ENCODE peak calls at places on chromosome 20, in seven cellular contexts. C, J, V, B, E, I and P are unnamed samples.

GRCh38 chr20:1033751-1034419 is 31.8 kb upstream of the RSPO4 start:
- DNase-seq in E (peak; percentile 23), V (no peak), I (peak; percentile 75), C (no peak), J (no peak), B (no peak), P (no peak)

GRCh38 chr20:4513720-4514119 is 208.0 kb upstream of the PRND start:
- DNase-seq in E (no peak), J (peak; percentile 42), C (peak; percentile 90), I (no peak), V (no peak), B (no peak), P (peak; percentile 23)

GRCh38 chr20:61723538-61724257 is 342.0 kb downstream of the TAF4 start:
- DNase-seq in V (no peak), J (no peak), E (no peak), B (peak; percentile 38), C (no peak), I (no peak), P (no peak)

GRCh38 chr20:19947611-19948264 is 69.4 kb upstream of the NAA20 start:
- DNase-seq in E (peak; percentile 86), C (peak; percentile 65), J (peak; percentile 38), V (no peak), I (no peak), B (peak; percentile 44), P (peak; percentile 16)

GRCh38 chr20:38231786-38232130 is 28.8 kb downstream of the KIAA1755 start:
- DNase-seq in V (peak; percentile 55), B (no peak), C (peak; percentile 58), E (no peak), J (peak; percentile 51), I (no peak), P (no peak)

GRCh38 chr20:17570347-17571152 is 675 bp downstream of the DSTN start:
- DNase-seq in C (peak; percentile 57), V (peak; percentile 59), E (peak; percentile 22), I (peak; percentile 83), B (peak; percentile 72), J (peak; percentile 46), P (no peak)

GRCh38 chr20:4829494-4830211 is 107.9 kb downstream of the PRND start:
- DNase-seq in E (no peak), I (no peak), V (peak; percentile 56), C (no peak), B (no peak), J (no peak), P (no peak)

GRCh38 chr20:36462440-36463211 is 78.7 kb upstream of the MYL9 start:
- DNase-seq in E (peak; percentile 47), B (peak; percentile 45), C (peak; percentile 69), I (peak; percentile 78), V (peak; percentile 80), J (peak; percentile 70), P (no peak)

GRCh38 chr20:6925744-6926278 is 158.3 kb downstream of the BMP2 start:
- DNase-seq in I (no peak), C (no peak), J (no peak), V (no peak), B (no peak), E (no peak), P (no peak)

GRCh38 chr20:6956574-6956973 is 189.1 kb downstream of the BMP2 start:
- DNase-seq in C (peak; percentile 39), V (no peak), B (no peak), J (no peak), E (no peak), I (no peak), P (no peak)

GRCh38 chr20:33465536-33466302 is 22.2 kb upstream of the SNTA1 start:
- DNase-seq in B (no peak), E (no peak), C (no peak), V (no peak), I (no peak), J (no peak), P (no peak)

GRCh38 chr20:17806739-17807441 is 107.1 kb downstream of the BANF2 start:
- DNase-seq in C (peak; percentile 75), B (peak; percentile 72), V (peak; percentile 48), I (no peak), E (no peak), J (peak; percentile 83), P (peak; percentile 57)

GRCh38 chr20:38863024-38863851 is 57.7 kb downstream of the PPP1R16B start:
- DNase-seq in V (no peak), E (peak; percentile 87), B (no peak), I (no peak), C (no peak), J (no peak), P (no peak)

GRCh38 chr20:51767867-51768758 is at the start of gene ATP9A:
- DNase-seq in I (peak; percentile 73), E (no peak), B (peak; percentile 61), V (no peak), C (peak; percentile 19), J (peak; percentile 35), P (no peak)

GRCh38 chr20:47487175-47487917 is 14.3 kb upstream of the NCOA3 start:
- DNase-seq in J (no peak), B (no peak), E (peak; percentile 97), C (peak; percentile 33), V (no peak), I (no peak), P (no peak)

GRCh38 chr20:61904456-61904855 is 161.2 kb downstream of the TAF4 start:
- DNase-seq in J (no peak), B (no peak), C (no peak), E (no peak), V (no peak), I (no peak), P (no peak)

GRCh38 chr20:63493563-63494020 is 5.3 kb downstream of the EEF1A2 start:
- DNase-seq in I (no peak), V (no peak), B (no peak), J (no peak), C (no peak), E (no peak), P (no peak)

GRCh38 chr20:22814475-22815205 is 220.5 kb upstream of the SSTR4 start:
- DNase-seq in V (no peak), J (no peak), I (no peak), E (no peak), B (no peak), C (no peak), P (no peak)

GRCh38 chr20:14992071-14992654 is 654.8 kb upstream of the FLRT3 start:
- DNase-seq in E (no peak), C (peak; percentile 25), J (peak; percentile 67), V (no peak), I (no peak), B (no peak), P (no peak)

DNA sequence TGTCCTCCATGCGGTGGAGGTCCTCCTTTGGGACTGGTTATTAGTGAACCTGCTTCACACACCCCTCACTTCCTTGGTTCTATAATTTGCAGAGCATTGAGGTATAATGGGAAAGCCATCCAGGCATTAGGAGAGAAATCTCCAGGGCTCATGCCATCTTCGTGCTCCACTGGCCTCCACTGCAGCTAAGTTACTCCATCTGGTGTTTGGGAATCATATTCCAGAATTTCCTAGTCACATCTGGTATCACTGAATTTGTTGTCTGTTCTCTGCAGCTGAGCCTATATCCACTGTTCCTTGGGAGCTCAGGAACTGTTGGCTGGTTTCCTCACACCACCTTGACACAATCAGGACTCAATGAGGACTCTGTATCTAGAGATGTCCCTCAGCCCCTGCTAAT is 173.0 kb upstream of the TSHZ2 start:
- DNase-seq in J (peak; percentile 14), B (no peak), C (no peak), I (no peak), V (no peak), E (no peak), P (no peak)
- H3K4me3 ChIP-seq in J (no peak overlapping the region), B (no peak overlapping the region), C (no peak overlapping the region), I (no peak overlapping the region), V (no peak overlapping the region), E (no peak overlapping the region), P (no peak overlapping the region)

DNA sequence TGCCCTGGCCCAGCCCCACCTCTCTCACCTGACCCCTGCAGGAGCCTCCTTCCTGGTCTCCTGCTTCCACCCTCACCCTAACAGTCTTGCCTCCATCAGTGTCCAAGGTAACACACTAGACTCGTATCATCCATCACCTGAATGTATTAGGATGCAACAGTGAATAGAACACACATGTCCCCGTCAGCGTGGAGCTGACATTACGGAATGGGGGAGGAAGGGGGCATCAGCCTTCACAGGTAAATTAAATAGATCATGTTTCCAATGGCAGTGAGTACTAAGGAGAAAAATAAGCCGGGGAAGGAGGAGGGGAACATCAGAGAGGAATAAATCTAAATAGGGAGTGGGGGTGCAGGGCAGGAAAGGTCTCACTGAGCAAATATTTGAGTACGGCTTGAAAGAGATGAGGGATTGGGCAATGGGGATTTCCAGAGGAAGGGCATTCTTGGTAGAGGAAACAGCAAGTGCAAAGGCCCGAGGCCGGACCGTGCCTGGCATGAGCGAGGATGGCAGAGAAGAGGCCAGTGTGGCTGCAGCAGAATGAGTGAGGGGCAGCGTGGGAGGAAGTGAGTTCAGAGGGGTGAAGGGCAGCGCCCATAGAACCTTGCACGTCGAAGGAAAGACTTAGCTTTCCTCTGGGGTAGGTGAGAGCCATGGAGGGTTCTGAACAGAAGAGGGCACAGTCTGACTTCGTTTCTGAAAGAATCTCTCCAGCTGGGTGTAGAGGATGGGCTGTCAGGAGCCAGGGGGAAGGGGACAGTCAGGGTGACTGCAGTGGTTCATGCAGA is 110.1 kb upstream of the PTPN1 start:
- DNase-seq in B (no peak), E (no peak), I (no peak), V (no peak), J (no peak), C (peak; percentile 75), P (no peak)
- TF ChIP-seq CTCF in B (no peak), E (no peak), I (no peak), V (no peak), J (no peak), C (no peak), P (no peak)

GRCh38 chr20:10436053-10436699 is 1.1 kb downstream of the SLX4IP start:
- DNase-seq in B (no peak), J (no peak), I (no peak), V (no peak), E (no peak), C (no peak), P (no peak)
- H3K4me3 ChIP-seq in B (peak overlapping the region; percentile 34), J (no peak overlapping the region), I (no peak overlapping the region), V (no peak overlapping the region), E (peak overlapping the region; percentile 59), C (no peak overlapping the region), P (no peak overlapping the region)

GRCh38 chr20:13325796-13326340 is 104.8 kb downstream of the ISM1 start:
- DNase-seq in E (no peak), B (no peak), V (no peak), C (no peak), I (no peak), J (no peak), P (no peak)

GRCh38 chr20:13322198-13322597 is 101.1 kb downstream of the ISM1 start:
- DNase-seq in E (no peak), I (no peak), B (no peak), V (peak; percentile 45), J (no peak), C (no peak), P (no peak)

GRCh38 chr20:13322621-13323020 is 101.5 kb downstream of the ISM1 start:
- DNase-seq in C (no peak), J (no peak), B (no peak), V (no peak), E (peak; percentile 24), I (no peak), P (no peak)

GRCh38 chr20:13321416-13321815 is 100.3 kb downstream of the ISM1 start:
- DNase-seq in I (no peak), C (no peak), E (no peak), V (no peak), B (no peak), J (no peak), P (no peak)

DNA sequence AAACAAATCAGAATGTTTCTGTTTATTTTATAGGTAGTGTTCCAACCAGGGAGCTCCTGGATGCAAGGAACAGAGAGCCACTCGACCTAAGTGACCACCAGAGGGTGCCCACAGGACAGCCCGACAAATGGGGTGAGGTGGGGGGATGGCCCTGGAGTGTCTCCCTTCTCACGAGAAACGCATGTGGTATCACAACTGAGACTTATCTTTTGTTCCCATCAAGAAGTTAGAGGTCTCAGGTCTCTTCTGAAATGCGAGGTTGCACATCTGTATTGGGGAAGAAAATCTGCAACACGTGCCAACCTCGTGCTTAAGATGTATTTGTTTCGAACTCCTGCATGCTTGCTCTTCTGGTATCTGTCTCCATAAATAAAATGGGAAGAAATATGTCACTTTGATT is 104.0 kb downstream of the ISM1 start:
- DNase-seq in C (peak; percentile 46), J (peak; percentile 38), I (no peak), E (peak; percentile 36), B (peak; percentile 39), V (no peak), P (no peak)
- TF ChIP-seq CTCF in C (peak; percentile 55), J (peak; percentile 66), I (peak; percentile 53), E (peak; percentile 19), B (peak; percentile 45), V (peak; percentile 45), P (peak; percentile 73)